ENCODE peak calls at places on chromosomes 7 and 10, in eight cellular contexts. One of them, this sample, is unnamed.

GRCh38 chr7:112887-113286 is 79.5 kb upstream of the FAM20C start:
- DNase-seq in NCI-H774: no peak
- DNase-seq in GM23248: no peak
- DNase-seq in pancreas: no peak
- DNase-seq in right atrium auricular region: no peak
- DNase-seq in stimulated activated naive CD8-positive, alpha-beta T cell treated with anti-CD3 and anti-CD28 coated beads, Interleukin-15, Interleukin-2, amounts not matched to agents 100 U/mL and 50 U/mL, for 24 hours: no peak
- DNase-seq in IMR-90: no peak
- DNase-seq in substantia nigra: no peak
- DNase-seq in this sample: no peak

GRCh38 chr7:80145780-80146422 is 11.3 kb downstream of the GNAI1 start:
- DNase-seq in NCI-H774: no peak
- DNase-seq in GM23248: peak; percentile 79
- DNase-seq in pancreas: no peak
- DNase-seq in right atrium auricular region: no peak
- DNase-seq in stimulated activated naive CD8-positive, alpha-beta T cell treated with anti-CD3 and anti-CD28 coated beads, Interleukin-15, Interleukin-2, amounts not matched to agents 100 U/mL and 50 U/mL, for 24 hours: no peak
- DNase-seq in IMR-90: peak; percentile 93
- DNase-seq in substantia nigra: no peak
- DNase-seq in this sample: no peak

GRCh38 chr10:32256613-32257437 is 90.1 kb downstream of the EPC1 start:
- DNase-seq in NCI-H774: peak; percentile 45
- DNase-seq in GM23248: peak; percentile 60
- DNase-seq in pancreas: peak; percentile 76
- DNase-seq in right atrium auricular region: peak; percentile 79
- DNase-seq in stimulated activated naive CD8-positive, alpha-beta T cell treated with anti-CD3 and anti-CD28 coated beads, Interleukin-15, Interleukin-2, amounts not matched to agents 100 U/mL and 50 U/mL, for 24 hours: peak; percentile 73
- DNase-seq in IMR-90: peak; percentile 37
- DNase-seq in substantia nigra: peak; percentile 3
- DNase-seq in this sample: peak; percentile 28

GRCh38 chr10:48523212-48523819 is 81.6 kb downstream of the ARHGAP22 start:
- DNase-seq in NCI-H774: no peak
- DNase-seq in GM23248: peak; percentile 98
- DNase-seq in pancreas: no peak
- DNase-seq in right atrium auricular region: peak; percentile 65
- DNase-seq in stimulated activated naive CD8-positive, alpha-beta T cell treated with anti-CD3 and anti-CD28 coated beads, Interleukin-15, Interleukin-2, amounts not matched to agents 100 U/mL and 50 U/mL, for 24 hours: no peak
- DNase-seq in IMR-90: peak; percentile 98
- DNase-seq in substantia nigra: no peak
- DNase-seq in this sample: no peak

GRCh38 chr10:110783509-110784103 is 88.1 kb upstream of the PDCD4 start:
- DNase-seq in NCI-H774: no peak
- DNase-seq in GM23248: peak; percentile 52
- DNase-seq in pancreas: no peak
- DNase-seq in right atrium auricular region: no peak
- DNase-seq in stimulated activated naive CD8-positive, alpha-beta T cell treated with anti-CD3 and anti-CD28 coated beads, Interleukin-15, Interleukin-2, amounts not matched to agents 100 U/mL and 50 U/mL, for 24 hours: peak; percentile 73
- DNase-seq in IMR-90: peak; percentile 4
- DNase-seq in substantia nigra: no peak
- DNase-seq in this sample: no peak

GRCh38 chr7:7641129-7641663 is 644 bp downstream of the UMAD1 start:
- DNase-seq in NCI-H774: no peak
- DNase-seq in GM23248: peak; percentile 40
- DNase-seq in pancreas: no peak
- DNase-seq in right atrium auricular region: no peak
- DNase-seq in stimulated activated naive CD8-positive, alpha-beta T cell treated with anti-CD3 and anti-CD28 coated beads, Interleukin-15, Interleukin-2, amounts not matched to agents 100 U/mL and 50 U/mL, for 24 hours: no peak
- DNase-seq in IMR-90: peak; percentile 11
- DNase-seq in substantia nigra: no peak
- DNase-seq in this sample: no peak

GRCh38 chr10:113126506-113127192 is 176.6 kb downstream of the TCF7L2 start:
- DNase-seq in NCI-H774: peak; percentile 44
- DNase-seq in GM23248: peak; percentile 95
- DNase-seq in pancreas: peak; percentile 91
- DNase-seq in right atrium auricular region: no peak
- DNase-seq in stimulated activated naive CD8-positive, alpha-beta T cell treated with anti-CD3 and anti-CD28 coated beads, Interleukin-15, Interleukin-2, amounts not matched to agents 100 U/mL and 50 U/mL, for 24 hours: peak; percentile 64
- DNase-seq in IMR-90: peak; percentile 76
- DNase-seq in substantia nigra: no peak
- DNase-seq in this sample: peak; percentile 73

GRCh38 chr10:52314822-52315552 is 906 bp downstream of the DKK1 start:
- DNase-seq in NCI-H774: no peak
- DNase-seq in GM23248: peak; percentile 81
- DNase-seq in pancreas: peak; percentile 56
- DNase-seq in right atrium auricular region: no peak
- DNase-seq in stimulated activated naive CD8-positive, alpha-beta T cell treated with anti-CD3 and anti-CD28 coated beads, Interleukin-15, Interleukin-2, amounts not matched to agents 100 U/mL and 50 U/mL, for 24 hours: no peak
- DNase-seq in IMR-90: peak; percentile 41
- DNase-seq in substantia nigra: no peak
- DNase-seq in this sample: no peak

GRCh38 chr7:127874049-127874636 is 157.1 kb downstream of the LRRC4 start:
- DNase-seq in NCI-H774: no peak
- DNase-seq in GM23248: no peak
- DNase-seq in pancreas: no peak
- DNase-seq in right atrium auricular region: no peak
- DNase-seq in stimulated activated naive CD8-positive, alpha-beta T cell treated with anti-CD3 and anti-CD28 coated beads, Interleukin-15, Interleukin-2, amounts not matched to agents 100 U/mL and 50 U/mL, for 24 hours: no peak
- DNase-seq in IMR-90: no peak
- DNase-seq in substantia nigra: no peak
- DNase-seq in this sample: no peak

GRCh38 chr7:27096756-27097514 is 1.1 kb upstream of the HOXA1 start:
- DNase-seq in NCI-H774: peak; percentile 8
- DNase-seq in GM23248: peak; percentile 80
- DNase-seq in pancreas: no peak
- DNase-seq in right atrium auricular region: no peak
- DNase-seq in stimulated activated naive CD8-positive, alpha-beta T cell treated with anti-CD3 and anti-CD28 coated beads, Interleukin-15, Interleukin-2, amounts not matched to agents 100 U/mL and 50 U/mL, for 24 hours: peak; percentile 17
- DNase-seq in IMR-90: peak; percentile 64
- DNase-seq in substantia nigra: no peak
- DNase-seq in this sample: no peak

GRCh38 chr10:1575481-1576244 is 161.7 kb downstream of the ADARB2 start:
- DNase-seq in NCI-H774: no peak
- DNase-seq in GM23248: no peak
- DNase-seq in pancreas: no peak
- DNase-seq in right atrium auricular region: no peak
- DNase-seq in stimulated activated naive CD8-positive, alpha-beta T cell treated with anti-CD3 and anti-CD28 coated beads, Interleukin-15, Interleukin-2, amounts not matched to agents 100 U/mL and 50 U/mL, for 24 hours: no peak
- DNase-seq in IMR-90: no peak
- DNase-seq in substantia nigra: no peak
- DNase-seq in this sample: no peak

GRCh38 chr7:132276986-132277716 is 299.1 kb downstream of the PLXNA4 start:
- DNase-seq in NCI-H774: no peak
- DNase-seq in GM23248: peak; percentile 64
- DNase-seq in pancreas: no peak
- DNase-seq in right atrium auricular region: no peak
- DNase-seq in stimulated activated naive CD8-positive, alpha-beta T cell treated with anti-CD3 and anti-CD28 coated beads, Interleukin-15, Interleukin-2, amounts not matched to agents 100 U/mL and 50 U/mL, for 24 hours: no peak
- DNase-seq in IMR-90: peak; percentile 1
- DNase-seq in substantia nigra: no peak
- DNase-seq in this sample: no peak

GRCh38 chr7:131649879-131650278 is 93.5 kb upstream of the PODXL start:
- DNase-seq in NCI-H774: no peak
- DNase-seq in GM23248: no peak
- DNase-seq in pancreas: no peak
- DNase-seq in right atrium auricular region: no peak
- DNase-seq in stimulated activated naive CD8-positive, alpha-beta T cell treated with anti-CD3 and anti-CD28 coated beads, Interleukin-15, Interleukin-2, amounts not matched to agents 100 U/mL and 50 U/mL, for 24 hours: no peak
- DNase-seq in IMR-90: no peak
- DNase-seq in substantia nigra: no peak
- DNase-seq in this sample: no peak

GRCh38 chr10:121036431-121036830 is 185.3 kb downstream of the WDR11 start:
- DNase-seq in NCI-H774: no peak
- DNase-seq in GM23248: no peak
- DNase-seq in pancreas: no peak
- DNase-seq in right atrium auricular region: no peak
- DNase-seq in stimulated activated naive CD8-positive, alpha-beta T cell treated with anti-CD3 and anti-CD28 coated beads, Interleukin-15, Interleukin-2, amounts not matched to agents 100 U/mL and 50 U/mL, for 24 hours: no peak
- DNase-seq in IMR-90: no peak
- DNase-seq in substantia nigra: no peak
- DNase-seq in this sample: no peak

GRCh38 chr7:56218510-56218909 is 102.3 kb upstream of the NUPR2 start:
- DNase-seq in NCI-H774: no peak
- DNase-seq in GM23248: no peak
- DNase-seq in pancreas: no peak
- DNase-seq in right atrium auricular region: no peak
- DNase-seq in stimulated activated naive CD8-positive, alpha-beta T cell treated with anti-CD3 and anti-CD28 coated beads, Interleukin-15, Interleukin-2, amounts not matched to agents 100 U/mL and 50 U/mL, for 24 hours: no peak
- DNase-seq in IMR-90: no peak
- DNase-seq in substantia nigra: no peak
- DNase-seq in this sample: no peak

GRCh38 chr10:132103116-132103910 is 37.6 kb downstream of the JAKMIP3 start:
- DNase-seq in NCI-H774: no peak
- DNase-seq in GM23248: no peak
- DNase-seq in pancreas: no peak
- DNase-seq in right atrium auricular region: peak; percentile 36
- DNase-seq in stimulated activated naive CD8-positive, alpha-beta T cell treated with anti-CD3 and anti-CD28 coated beads, Interleukin-15, Interleukin-2, amounts not matched to agents 100 U/mL and 50 U/mL, for 24 hours: no peak
- DNase-seq in IMR-90: no peak
- DNase-seq in substantia nigra: no peak
- DNase-seq in this sample: no peak

GRCh38 chr7:123157606-123158005 is 42.2 kb downstream of the SLC13A1 start:
- DNase-seq in NCI-H774: no peak
- DNase-seq in GM23248: no peak
- DNase-seq in pancreas: no peak
- DNase-seq in right atrium auricular region: no peak
- DNase-seq in stimulated activated naive CD8-positive, alpha-beta T cell treated with anti-CD3 and anti-CD28 coated beads, Interleukin-15, Interleukin-2, amounts not matched to agents 100 U/mL and 50 U/mL, for 24 hours: no peak
- DNase-seq in IMR-90: no peak
- DNase-seq in substantia nigra: no peak
- DNase-seq in this sample: no peak

GRCh38 chr10:107230854-107231253 is 66.3 kb upstream of the SORCS1 start:
- DNase-seq in NCI-H774: no peak
- DNase-seq in GM23248: no peak
- DNase-seq in pancreas: no peak
- DNase-seq in right atrium auricular region: no peak
- DNase-seq in stimulated activated naive CD8-positive, alpha-beta T cell treated with anti-CD3 and anti-CD28 coated beads, Interleukin-15, Interleukin-2, amounts not matched to agents 100 U/mL and 50 U/mL, for 24 hours: no peak
- DNase-seq in IMR-90: no peak
- DNase-seq in substantia nigra: no peak
- DNase-seq in this sample: no peak

GRCh38 chr7:33743594-33743993 is 161.7 kb upstream of the BMPER start:
- DNase-seq in NCI-H774: no peak
- DNase-seq in GM23248: peak; percentile 72
- DNase-seq in pancreas: no peak
- DNase-seq in right atrium auricular region: no peak
- DNase-seq in stimulated activated naive CD8-positive, alpha-beta T cell treated with anti-CD3 and anti-CD28 coated beads, Interleukin-15, Interleukin-2, amounts not matched to agents 100 U/mL and 50 U/mL, for 24 hours: no peak
- DNase-seq in IMR-90: peak; percentile 98
- DNase-seq in substantia nigra: no peak
- DNase-seq in this sample: no peak

GRCh38 chr7:22445140-22445722 is 54.8 kb downstream of the STEAP1B start:
- DNase-seq in NCI-H774: peak; percentile 72
- DNase-seq in GM23248: no peak
- DNase-seq in pancreas: peak; percentile 70
- DNase-seq in right atrium auricular region: peak; percentile 61
- DNase-seq in stimulated activated naive CD8-positive, alpha-beta T cell treated with anti-CD3 and anti-CD28 coated beads, Interleukin-15, Interleukin-2, amounts not matched to agents 100 U/mL and 50 U/mL, for 24 hours: peak; percentile 10
- DNase-seq in IMR-90: peak; percentile 8
- DNase-seq in substantia nigra: no peak
- DNase-seq in this sample: no peak

GRCh38 chr7:121604627-121605296 is 208.7 kb upstream of the FAM3C start:
- DNase-seq in NCI-H774: no peak
- DNase-seq in GM23248: peak; percentile 39
- DNase-seq in pancreas: no peak
- DNase-seq in right atrium auricular region: no peak
- DNase-seq in stimulated activated naive CD8-positive, alpha-beta T cell treated with anti-CD3 and anti-CD28 coated beads, Interleukin-15, Interleukin-2, amounts not matched to agents 100 U/mL and 50 U/mL, for 24 hours: no peak
- DNase-seq in IMR-90: no peak
- DNase-seq in substantia nigra: no peak
- DNase-seq in this sample: no peak

GRCh38 chr10:97570789-97571536 is 1.6 kb upstream of the ANKRD2 start:
- DNase-seq in NCI-H774: no peak
- DNase-seq in GM23248: no peak
- DNase-seq in pancreas: peak; percentile 42
- DNase-seq in right atrium auricular region: no peak
- DNase-seq in stimulated activated naive CD8-positive, alpha-beta T cell treated with anti-CD3 and anti-CD28 coated beads, Interleukin-15, Interleukin-2, amounts not matched to agents 100 U/mL and 50 U/mL, for 24 hours: no peak
- DNase-seq in IMR-90: no peak
- DNase-seq in substantia nigra: no peak
- DNase-seq in this sample: peak; percentile 22

GRCh38 chr7:17109017-17109416 is 189.4 kb upstream of the AHR start:
- DNase-seq in NCI-H774: no peak
- DNase-seq in GM23248: peak; percentile 66
- DNase-seq in pancreas: no peak
- DNase-seq in right atrium auricular region: no peak
- DNase-seq in stimulated activated naive CD8-positive, alpha-beta T cell treated with anti-CD3 and anti-CD28 coated beads, Interleukin-15, Interleukin-2, amounts not matched to agents 100 U/mL and 50 U/mL, for 24 hours: no peak
- DNase-seq in IMR-90: peak; percentile 80
- DNase-seq in substantia nigra: no peak
- DNase-seq in this sample: no peak

GRCh38 chr7:80838643-80839042 is 80.2 kb downstream of the SEMA3C start:
- DNase-seq in NCI-H774: no peak
- DNase-seq in GM23248: no peak
- DNase-seq in pancreas: no peak
- DNase-seq in right atrium auricular region: no peak
- DNase-seq in stimulated activated naive CD8-positive, alpha-beta T cell treated with anti-CD3 and anti-CD28 coated beads, Interleukin-15, Interleukin-2, amounts not matched to agents 100 U/mL and 50 U/mL, for 24 hours: no peak
- DNase-seq in IMR-90: no peak
- DNase-seq in substantia nigra: no peak
- DNase-seq in this sample: no peak

GRCh38 chr7:14999331-14999730 is 96.8 kb upstream of the DGKB start:
- DNase-seq in NCI-H774: no peak
- DNase-seq in GM23248: no peak
- DNase-seq in pancreas: no peak
- DNase-seq in right atrium auricular region: no peak
- DNase-seq in stimulated activated naive CD8-positive, alpha-beta T cell treated with anti-CD3 and anti-CD28 coated beads, Interleukin-15, Interleukin-2, amounts not matched to agents 100 U/mL and 50 U/mL, for 24 hours: no peak
- DNase-seq in IMR-90: no peak
- DNase-seq in substantia nigra: no peak
- DNase-seq in this sample: no peak

GRCh38 chr10:97673736-97674525 is 13.1 kb downstream of the AVPI1 start:
- DNase-seq in NCI-H774: no peak
- DNase-seq in GM23248: peak; percentile 78
- DNase-seq in pancreas: no peak
- DNase-seq in right atrium auricular region: no peak
- DNase-seq in stimulated activated naive CD8-positive, alpha-beta T cell treated with anti-CD3 and anti-CD28 coated beads, Interleukin-15, Interleukin-2, amounts not matched to agents 100 U/mL and 50 U/mL, for 24 hours: peak; percentile 37
- DNase-seq in IMR-90: peak; percentile 79
- DNase-seq in substantia nigra: no peak
- DNase-seq in this sample: no peak